ENCODE peak calls at places on chromosomes 16 and 17, in four cellular contexts. F is A549, A is Peyer's patch, O is iPS DF 6.9. B is an unnamed sample.

GRCh38 chr17:8192070-8192815 is 2.3 kb upstream of the BORCS6 start:
- DNase-seq in A (peak; percentile 91), F (peak; percentile 97), O (peak; percentile 93), B (peak; percentile 96)

GRCh38 chr16:67936876-67937605 is 391 bp upstream of the PSMB10 start:
- DNase-seq in F (peak; percentile 56), O (no peak), A (peak; percentile 94), B (peak; percentile 60)

GRCh38 chr17:29760279-29760721 is 137.6 kb upstream of the CORO6 start:
- DNase-seq in A (peak; percentile 82), F (peak; percentile 14), O (no peak), B (peak; percentile 35)

GRCh38 chr16:67719778-67720144 is 645 bp upstream of the GFOD2 start:
- DNase-seq in A (peak; percentile 56), F (peak; percentile 58), O (no peak), B (peak; percentile 44)

GRCh38 chr17:83119987-83120864 is 40.8 kb downstream of the METRNL start:
- DNase-seq in O (no peak), A (peak; percentile 88), F (no peak), B (no peak)

GRCh38 chr16:75054556-75054947 is 55.7 kb downstream of the ZNRF1 start:
- DNase-seq in A (no peak), F (no peak), O (no peak), B (no peak)

GRCh38 chr16:69941251-69942098 is 9.7 kb upstream of the CLEC18A start:
- DNase-seq in F (no peak), O (no peak), A (no peak), B (no peak)

GRCh38 chr17:78117027-78117981 is 11.3 kb downstream of the TMC6 start:
- DNase-seq in A (peak; percentile 65), O (no peak), F (no peak), B (peak; percentile 38)

GRCh38 chr17:50397919-50398285 is 579 bp upstream of the LRRC59 start:
- DNase-seq in F (no peak), O (no peak), A (no peak), B (no peak)

GRCh38 chr17:50806141-50806643 is 29.2 kb upstream of the WFIKKN2 start:
- DNase-seq in O (no peak), A (no peak), F (no peak), B (peak; percentile 20)

GRCh38 chr17:14845562-14846335 is 419.4 kb downstream of the PMP22 start:
- DNase-seq in A (no peak), F (no peak), O (no peak), B (no peak)

GRCh38 chr17:34370997-34371395 is 8.0 kb upstream of the CCL1 start:
- DNase-seq in O (no peak), A (no peak), F (no peak), B (no peak)

GRCh38 chr17:73371285-73371684 is 59.5 kb upstream of the CDC42EP4 start:
- DNase-seq in F (peak; percentile 44), O (no peak), A (no peak), B (peak; percentile 60)

GRCh38 chr16:11676799-11677198 is 8.5 kb downstream of the SNN start:
- DNase-seq in O (no peak), A (peak; percentile 14), F (no peak), B (no peak)
- H3K4me1 ChIP-seq in O (peaks cover 4% of the 10 kb centered on the region), A (peaks cover 42% of the 10 kb centered on the region), F (peaks cover 66% of the 10 kb centered on the region), B (no peaks in the 10 kb centered on the region)

DNA sequence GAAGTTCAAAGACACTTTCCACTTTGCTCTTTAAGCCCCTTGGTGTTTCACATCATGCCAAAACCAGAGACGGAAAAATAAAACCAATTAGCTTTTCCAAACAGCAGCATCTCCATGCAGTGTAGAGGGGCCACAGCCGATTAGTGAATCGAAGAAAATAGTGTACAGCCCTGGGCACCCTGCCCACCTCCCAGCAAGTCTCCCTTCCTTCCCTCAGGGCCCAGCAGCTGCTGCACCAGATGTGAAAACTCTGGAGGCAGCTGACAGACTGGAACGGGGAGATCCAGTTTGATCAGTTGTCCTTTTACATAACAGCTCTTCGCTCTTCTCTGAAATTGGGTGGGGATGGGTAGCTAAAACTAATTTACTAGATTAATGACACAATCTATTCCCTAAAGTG is 19.3 kb downstream of the TMEM11 start:
- DNase-seq in O (no peak), A (no peak), F (no peak), B (no peak)
- H3K4me1 ChIP-seq in O (peaks cover 4% of the 10 kb centered on the region), A (no peaks in the 10 kb centered on the region), F (no peaks in the 10 kb centered on the region), B (no peaks in the 10 kb centered on the region)

GRCh38 chr16:10226672-10227306 is 44.6 kb upstream of the GRIN2A start:
- DNase-seq in A (no peak), O (no peak), F (no peak), B (no peak)

GRCh38 chr16:10231563-10231962 is 49.3 kb upstream of the GRIN2A start:
- DNase-seq in F (no peak), O (no peak), A (no peak), B (no peak)

GRCh38 chr16:10232757-10233156 is 50.5 kb upstream of the GRIN2A start:
- DNase-seq in F (no peak), A (no peak), O (no peak), B (no peak)

GRCh38 chr16:10225653-10226052 is 43.4 kb upstream of the GRIN2A start:
- DNase-seq in F (no peak), O (no peak), A (no peak), B (no peak)

DNA sequence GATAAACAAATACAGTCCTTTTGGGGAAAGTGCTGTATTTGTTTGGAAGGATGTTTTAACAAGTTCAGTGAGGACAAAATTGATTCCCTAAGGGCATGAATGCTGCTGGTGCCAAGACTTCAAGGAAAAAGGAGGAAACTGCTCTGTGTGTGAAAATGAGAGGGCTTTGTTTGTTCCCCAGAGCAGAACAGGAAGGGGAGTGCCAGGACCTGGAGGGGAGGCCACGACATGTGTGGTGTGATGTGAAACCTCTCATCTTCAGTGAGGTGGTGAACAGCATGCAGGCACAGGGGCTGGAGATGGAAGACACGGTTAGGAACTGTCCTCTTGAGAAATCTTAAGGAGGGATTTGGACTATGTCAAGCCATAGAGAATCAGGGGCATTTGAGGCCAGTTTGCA is 46.6 kb upstream of the GRIN2A start:
- DNase-seq in O (no peak), A (no peak), F (no peak), B (no peak)
- H3K4me1 ChIP-seq in O (peaks cover 1% of the 10 kb centered on the region), A (no peaks in the 10 kb centered on the region), F (no peaks in the 10 kb centered on the region), B (no peaks in the 10 kb centered on the region)

GRCh38 chr17:47807421-47807820 is 14.2 kb downstream of the OSBPL7 start:
- DNase-seq in A (peak; percentile 41), O (no peak), F (no peak), B (no peak)
- H3K4me1 ChIP-seq in A (no peaks in the 10 kb centered on the region), O (no peaks in the 10 kb centered on the region), F (peaks cover 25% of the 10 kb centered on the region), B (no peaks in the 10 kb centered on the region)

GRCh38 chr16:83300326-83300725 is 507.5 kb upstream of the HSBP1 start:
- DNase-seq in F (no peak), O (no peak), A (no peak), B (no peak)

GRCh38 chr16:83298541-83298940 is 509.2 kb upstream of the HSBP1 start:
- DNase-seq in F (no peak), O (no peak), A (no peak), B (no peak)

GRCh38 chr16:83307206-83307990 is 500.4 kb upstream of the HSBP1 start:
- DNase-seq in A (no peak), F (no peak), O (no peak), B (no peak)

GRCh38 chr16:83305092-83305491 is 502.7 kb upstream of the HSBP1 start:
- DNase-seq in O (no peak), A (no peak), F (no peak), B (peak; percentile 1)

DNA sequence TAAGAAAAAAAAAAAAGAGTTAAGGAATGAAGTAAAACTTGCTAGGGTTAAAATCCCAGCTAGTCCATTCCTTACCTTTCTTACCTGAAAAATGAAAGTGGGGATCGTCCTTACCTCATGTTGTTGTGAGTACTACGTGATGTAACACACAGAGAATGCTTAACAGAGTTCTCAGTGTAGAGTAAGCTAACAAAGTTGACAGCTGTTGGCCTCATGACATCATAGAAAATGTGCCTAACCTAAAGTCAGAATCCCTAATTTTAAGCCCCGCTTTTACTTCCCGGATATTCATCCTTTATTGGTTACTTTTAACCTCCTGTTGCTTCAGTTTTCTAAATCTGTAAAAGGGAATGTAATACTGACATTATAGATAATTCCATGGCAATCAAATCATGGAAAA is 505.8 kb upstream of the HSBP1 start:
- DNase-seq in A (no peak), F (no peak), O (no peak), B (no peak)
- H3K4me1 ChIP-seq in A (no peaks in the 10 kb centered on the region), F (no peaks in the 10 kb centered on the region), O (no peaks in the 10 kb centered on the region), B (no peaks in the 10 kb centered on the region)